ENCODE peak calls at places on chromosomes 7 and 10, in eight cellular contexts. U is HTR-8/SVneo; M is OCI-M1; G is H9; A is T-helper 2 cell treated with Interferon-gamma antibody and Interleukin-4, amounts not matched to agents 5 μg/mL and 100 μg/mL, for 36 hours; Q is C1 segment of cervical spinal cord; D is IMR-90; C is stimulated activated CD4-positive, alpha-beta T cell treated with anti-CD3 and anti-CD28 coated beads, Interleukin-12 subunit alpha, Interleukin-12 subunit beta, amount 100 ng/mL, for 4 hours. P is an unnamed sample.

GRCh38 chr10:114658175-114658574 is at the start of gene ABLIM1:
- DNase-seq in U (no peak), M (no peak), G (no peak), A (no peak), Q (no peak), D (no peak), C (no peak), P (no peak)

GRCh38 chr10:44978570-44979280 is at the start of gene DEPP1:
- DNase-seq in U (peak), M (peak), G (peak), A (no peak), Q (peak), D (peak), C (no peak), P (peak)

GRCh38 chr10:6401562-6402348 is 178.3 kb downstream of the PRKCQ start:
- DNase-seq in U (peak), M (peak), G (peak), A (peak), Q (peak), D (peak), C (peak), P (peak)

GRCh38 chr10:46220872-46221538 is 65.8 kb upstream of the ANTXRL start:
- DNase-seq in U (no peak), M (no peak), G (peak), A (no peak), Q (no peak), D (no peak), C (no peak), P (peak)

GRCh38 chr7:28596245-28596935 is 184.1 kb downstream of the CREB5 start:
- DNase-seq in U (no peak), M (no peak), G (no peak), A (no peak), Q (no peak), D (peak), C (no peak), P (no peak)

GRCh38 chr10:26555719-26556368 is 117.7 kb downstream of the APBB1IP start:
- DNase-seq in U (no peak), M (peak), G (no peak), A (no peak), Q (no peak), D (no peak), C (no peak), P (no peak)

GRCh38 chr10:77643795-77644468 is 6.3 kb upstream of the KCNMA1 start:
- DNase-seq in U (peak), M (peak), G (peak), A (no peak), Q (no peak), D (peak), C (no peak), P (peak)

GRCh38 chr7:94374231-94374630 is 20.5 kb upstream of the COL1A2 start:
- DNase-seq in U (peak), M (peak), G (peak), A (no peak), Q (no peak), D (peak), C (no peak), P (peak)

GRCh38 chr7:142608630-142609029 is 140.6 kb upstream of the PRSS1 start:
- DNase-seq in U (no peak), M (peak), G (no peak), A (no peak), Q (no peak), D (no peak), C (no peak), P (no peak)

GRCh38 chr10:60148266-60148840 is 241.3 kb downstream of the ANK3 start:
- DNase-seq in U (no peak), M (peak), G (no peak), A (no peak), Q (no peak), D (peak), C (no peak), P (no peak)

GRCh38 chr7:15561840-15562239 is at the start of gene AGMO:
- DNase-seq in U (no peak), M (no peak), G (no peak), A (no peak), Q (peak), D (no peak), C (no peak), P (no peak)

GRCh38 chr7:2717293-2717904 is 29.4 kb downstream of the AMZ1 start:
- DNase-seq in U (no peak), M (peak), G (no peak), A (no peak), Q (no peak), D (peak), C (no peak), P (no peak)

GRCh38 chr10:62705789-62706188 is 98.7 kb upstream of the ADO start:
- DNase-seq in U (no peak), M (no peak), G (no peak), A (no peak), Q (no peak), D (no peak), C (no peak), P (no peak)

GRCh38 chr7:66052447-66052846 is 23.2 kb upstream of the ASL start:
- DNase-seq in U (no peak), M (no peak), G (no peak), A (no peak), Q (no peak), D (no peak), C (no peak), P (no peak)

GRCh38 chr7:109213081-109213480 is 643.4 kb downstream of the DNAJB9 start:
- DNase-seq in U (no peak), M (no peak), G (no peak), A (no peak), Q (no peak), D (no peak), C (no peak), P (peak)

GRCh38 chr10:28676297-28676967 is 889 bp upstream of the BAMBI start:
- DNase-seq in U (no peak), M (peak), G (peak), A (peak), Q (no peak), D (no peak), C (no peak), P (peak)

GRCh38 chr7:104643587-104644217 is 315.3 kb downstream of the LHFPL3 start:
- DNase-seq in U (peak), M (peak), G (peak), A (no peak), Q (no peak), D (no peak), C (no peak), P (peak)

GRCh38 chr10:17906002-17906401 is 45.7 kb upstream of the SLC39A12 start:
- DNase-seq in U (no peak), M (peak), G (no peak), A (no peak), Q (no peak), D (no peak), C (no peak), P (no peak)

GRCh38 chr10:12844796-12845524 is 156.6 kb downstream of the CCDC3 start:
- DNase-seq in U (peak), M (no peak), G (no peak), A (no peak), Q (no peak), D (peak), C (no peak), P (peak)

GRCh38 chr7:25847331-25848070 is 304.5 kb upstream of the NFE2L3 start:
- DNase-seq in U (peak), M (no peak), G (no peak), A (no peak), Q (no peak), D (peak), C (no peak), P (peak)

GRCh38 chr7:42691030-42691639 is 220.7 kb downstream of the C7orf25 start:
- DNase-seq in U (peak), M (peak), G (peak), A (no peak), Q (no peak), D (peak), C (no peak), P (peak)

P was measured in mesendoderm.